ENCODE peak calls at places on chromosomes 4 and X, in seven cellular contexts. K is ovary; N is smooth muscle cell of the brain vasculature; L is activated T-cell treated with anti-CD3 and anti-CD28 coated beads for 1 hour; Z is GM10248; R is GM23248; T is stimulated activated CD4-positive, alpha-beta T cell treated with anti-CD3 and anti-CD28 coated beads, Interleukin-15, amount 100 ng/mL, for 1 hour. V is an unnamed sample.

GRCh38 chr4:67891645-67892044 is 7.8 kb upstream of the TMPRSS11D start:
- DNase-seq in K (no peak), T (no peak), N (no peak), Z (no peak), L (no peak), R (no peak), V (no peak)

GRCh38 chr4:72432282-72432681 is 136.7 kb downstream of the ADAMTS3 start:
- DNase-seq in R (peak), N (no peak), Z (no peak), L (no peak), T (no peak), K (no peak), V (no peak)

GRCh38 chr4:10298681-10299080 is 158.5 kb downstream of the ZNF518B start:
- DNase-seq in L (no peak), T (no peak), R (no peak), K (no peak), N (no peak), Z (no peak), V (no peak)

GRCh38 chrX:124211312-124211942 is 121.0 kb upstream of the TEX13D start:
- DNase-seq in Z (peak), K (no peak), L (no peak), R (peak), T (no peak), N (no peak), V (peak)

GRCh38 chr4:163554870-163555465 is 60.5 kb downstream of the TMA16 start:
- DNase-seq in L (no peak), T (no peak), R (peak), Z (no peak), K (no peak), N (no peak), V (no peak)

GRCh38 chr4:169253904-169254303 is 16.9 kb downstream of the SH3RF1 start:
- DNase-seq in N (peak), K (no peak), T (no peak), L (no peak), Z (no peak), R (peak), V (no peak)

GRCh38 chrX:53077207-53078197 is 4.7 kb upstream of the TSPYL2 start:
- DNase-seq in R (no peak), T (no peak), L (no peak), N (no peak), K (peak), Z (no peak), V (no peak)

GRCh38 chr4:75211422-75211821 is 278.5 kb downstream of the PARM1 start:
- DNase-seq in Z (no peak), N (no peak), T (no peak), K (no peak), R (no peak), L (no peak), V (no peak)

GRCh38 chr4:499563-499962 is 553 bp downstream of the PIGG start:
- DNase-seq in N (no peak), L (no peak), R (peak), T (no peak), Z (no peak), K (no peak), V (no peak)

GRCh38 chr4:154738426-154738825 is 5.4 kb upstream of the LRAT start:
- DNase-seq in K (no peak), L (no peak), R (no peak), N (no peak), T (no peak), Z (no peak), V (no peak)

GRCh38 chr4:110306363-110306762 is 107.9 kb upstream of the ELOVL6 start:
- DNase-seq in R (no peak), K (no peak), T (no peak), L (no peak), Z (no peak), N (no peak), V (no peak)

GRCh38 chr4:89101256-89102161 is 9.8 kb upstream of the TIGD2 start:
- DNase-seq in Z (peak), R (no peak), N (no peak), T (no peak), K (no peak), L (no peak), V (no peak)

GRCh38 chrX:50903387-50904027 is 7.0 kb upstream of the BMP15 start:
- DNase-seq in Z (peak), R (peak), N (no peak), L (no peak), T (no peak), K (no peak), V (no peak)

GRCh38 chr4:4810365-4810764 is 49.1 kb upstream of the MSX1 start:
- DNase-seq in K (no peak), R (no peak), N (no peak), T (no peak), L (no peak), Z (no peak), V (no peak)

GRCh38 chr4:100372432-100372831 is 145.4 kb downstream of the EMCN start:
- DNase-seq in L (no peak), N (no peak), Z (no peak), R (peak), K (no peak), T (no peak), V (no peak)

GRCh38 chr4:6362896-6363295 is 93.2 kb downstream of the WFS1 start:
- DNase-seq in L (no peak), K (no peak), R (peak), Z (peak), T (no peak), N (no peak), V (no peak)

GRCh38 chrX:153925739-153926593 is at the start of gene ARHGAP4:
- DNase-seq in N (no peak), K (no peak), T (peak), R (no peak), Z (peak), L (no peak), V (peak)

GRCh38 chrX:2423293-2423692 is 77.5 kb downstream of the DHRSX start:
- DNase-seq in L (no peak), Z (no peak), R (peak), T (no peak), K (no peak), N (no peak), V (no peak)

GRCh38 chr4:47862297-47862696 is 24.4 kb upstream of the CORIN start:
- DNase-seq in N (no peak), Z (no peak), T (no peak), K (no peak), R (peak), L (no peak), V (no peak)

GRCh38 chrX:11768039-11768438 is 10.0 kb downstream of the MSL3 start:
- DNase-seq in Z (peak), L (no peak), N (no peak), T (no peak), R (no peak), K (no peak), V (no peak)

GRCh38 chrX:73847991-73848390 is 285.0 kb downstream of the CHIC1 start:
- DNase-seq in R (no peak), K (no peak), T (no peak), L (no peak), N (no peak), Z (no peak), V (no peak)

GRCh38 chrX:132769609-132770008 is 188.8 kb downstream of the HS6ST2 start:
- DNase-seq in L (no peak), N (no peak), R (no peak), T (no peak), K (no peak), Z (no peak), V (no peak)

GRCh38 chr4:105058177-105058812 is 88.4 kb upstream of the TET2 start:
- DNase-seq in Z (no peak), T (no peak), N (no peak), L (no peak), R (no peak), K (no peak), V (no peak)

GRCh38 chr4:7928711-7929505 is 10.8 kb downstream of the AFAP1 start:
- DNase-seq in K (no peak), N (no peak), L (no peak), Z (no peak), R (peak), T (no peak), V (no peak)

GRCh38 chr4:167183036-167183435 is 51.3 kb downstream of the SPOCK3 start:
- DNase-seq in Z (no peak), R (no peak), N (no peak), K (no peak), L (no peak), T (no peak), V (no peak)

GRCh38 chrX:7139202-7140081 is 8.1 kb upstream of the STS start:
- DNase-seq in R (peak), L (no peak), K (no peak), N (peak), T (no peak), Z (no peak), V (no peak)

GRCh38 chr4:98778206-98778605 is 119.8 kb upstream of the TSPAN5 start:
- DNase-seq in T (no peak), L (no peak), R (peak), K (no peak), N (peak), Z (no peak), V (no peak)

GRCh38 chr4:161642708-161643107 is 521.1 kb downstream of the FSTL5 start:
- DNase-seq in L (no peak), T (no peak), N (no peak), Z (no peak), K (no peak), R (peak), V (no peak)

GRCh38 chr4:74504212-74504611 is 59.3 kb downstream of the AREG start:
- DNase-seq in Z (no peak), R (peak), K (no peak), L (no peak), T (no peak), N (peak), V (no peak)

GRCh38 chrX:114800719-114801118 is 216.7 kb downstream of the IL13RA2 start:
- DNase-seq in K (no peak), R (peak), L (no peak), Z (no peak), N (no peak), T (no peak), V (no peak)

V was measured in effector CD8-positive, alpha-beta T cell.